ENCODE peak calls at places on chromosomes 2 and 18, in six cellular contexts. One of them, this sample, is unnamed. For H3K4me1, the result is how much of the 10 kb centered on the place peaks cover.

GRCh38 chr2:206482633-206483032 is 39.3 kb downstream of the ADAM23 start:
- DNase-seq in heart left ventricle: no peak
- DNase-seq in Peyer's patch: no peak
- DNase-seq in keratinocyte: no peak
- DNase-seq in H9: no peak
- DNase-seq in tibial nerve: no peak
- DNase-seq in this sample: no peak

GRCh38 chr2:211939177-211939576 is 599.4 kb downstream of the ERBB4 start:
- DNase-seq in keratinocyte: no peak
- DNase-seq in heart left ventricle: no peak
- DNase-seq in tibial nerve: no peak
- DNase-seq in Peyer's patch: no peak
- DNase-seq in H9: no peak
- DNase-seq in this sample: no peak

GRCh38 chr2:162091325-162092007 is 17.5 kb upstream of the DPP4 start:
- DNase-seq in tibial nerve: no peak
- DNase-seq in heart left ventricle: no peak
- DNase-seq in keratinocyte: peak
- DNase-seq in Peyer's patch: no peak
- DNase-seq in H9: peak
- DNase-seq in this sample: no peak

GRCh38 chr2:48548871-48549270 is 18.9 kb downstream of the STON1 start:
- DNase-seq in keratinocyte: no peak
- DNase-seq in heart left ventricle: no peak
- DNase-seq in H9: no peak
- DNase-seq in Peyer's patch: no peak
- DNase-seq in tibial nerve: no peak
- DNase-seq in this sample: no peak

GRCh38 chr2:133568172-133568571 is at the start of gene NCKAP5:
- DNase-seq in Peyer's patch: no peak
- DNase-seq in H9: no peak
- DNase-seq in tibial nerve: no peak
- DNase-seq in keratinocyte: no peak
- DNase-seq in heart left ventricle: no peak
- DNase-seq in this sample: no peak

GRCh38 chr2:109171444-109172334 is 42.7 kb downstream of the SH3RF3 start:
- DNase-seq in Peyer's patch: no peak
- DNase-seq in heart left ventricle: peak
- DNase-seq in tibial nerve: peak
- DNase-seq in keratinocyte: no peak
- DNase-seq in H9: no peak
- DNase-seq in this sample: peak

GRCh38 chr18:63177822-63178525 is 141.6 kb downstream of the BCL2 start:
- DNase-seq in heart left ventricle: no peak
- DNase-seq in keratinocyte: no peak
- DNase-seq in Peyer's patch: no peak
- DNase-seq in H9: no peak
- DNase-seq in tibial nerve: peak
- DNase-seq in this sample: no peak

GRCh38 chr18:32095156-32095555 is 3.5 kb downstream of the RNF138 start:
- DNase-seq in tibial nerve: no peak
- DNase-seq in H9: no peak
- DNase-seq in heart left ventricle: no peak
- DNase-seq in keratinocyte: no peak
- DNase-seq in Peyer's patch: no peak
- DNase-seq in this sample: no peak

GRCh38 chr18:73163236-73163635 is 295.4 kb upstream of the NETO1 start:
- DNase-seq in tibial nerve: no peak
- DNase-seq in H9: no peak
- DNase-seq in keratinocyte: no peak
- DNase-seq in heart left ventricle: no peak
- DNase-seq in Peyer's patch: no peak
- DNase-seq in this sample: no peak

GRCh38 chr2:222915092-222915957 is 54.5 kb downstream of the ACSL3 start:
- DNase-seq in tibial nerve: no peak
- DNase-seq in keratinocyte: no peak
- DNase-seq in Peyer's patch: no peak
- DNase-seq in H9: no peak
- DNase-seq in heart left ventricle: no peak
- DNase-seq in this sample: no peak

GRCh38 chr2:157443795-157444642 is at the start of gene CYTIP:
- DNase-seq in H9: no peak
- DNase-seq in keratinocyte: no peak
- DNase-seq in heart left ventricle: no peak
- DNase-seq in tibial nerve: no peak
- DNase-seq in Peyer's patch: peak
- DNase-seq in this sample: peak

GRCh38 chr2:165214093-165214492 is 10.2 kb upstream of the SCN3A start:
- DNase-seq in tibial nerve: no peak
- DNase-seq in heart left ventricle: no peak
- DNase-seq in keratinocyte: no peak
- DNase-seq in Peyer's patch: no peak
- DNase-seq in H9: no peak
- DNase-seq in this sample: no peak

GRCh38 chr2:24304621-24305020 is 55.7 kb downstream of the ITSN2 start:
- DNase-seq in tibial nerve: no peak
- DNase-seq in heart left ventricle: no peak
- DNase-seq in H9: no peak
- DNase-seq in keratinocyte: no peak
- DNase-seq in Peyer's patch: no peak
- DNase-seq in this sample: no peak

GRCh38 chr2:84879595-84880394 is 1.1 kb downstream of the TRABD2A start:
- DNase-seq in keratinocyte: no peak
- DNase-seq in Peyer's patch: peak
- DNase-seq in H9: peak
- DNase-seq in heart left ventricle: no peak
- DNase-seq in tibial nerve: no peak
- DNase-seq in this sample: no peak

GRCh38 chr2:53711271-53711780 is 56.3 kb upstream of the CHAC2 start:
- DNase-seq in heart left ventricle: no peak
- DNase-seq in tibial nerve: no peak
- DNase-seq in keratinocyte: no peak
- DNase-seq in Peyer's patch: no peak
- DNase-seq in H9: no peak
- DNase-seq in this sample: no peak

GRCh38 chr18:23609390-23610008 is 23.2 kb upstream of the NPC1 start:
- DNase-seq in tibial nerve: no peak
- DNase-seq in keratinocyte: no peak
- DNase-seq in Peyer's patch: no peak
- DNase-seq in heart left ventricle: no peak
- DNase-seq in H9: no peak
- DNase-seq in this sample: no peak

GRCh38 chr2:101781730-101782426 is 84.4 kb downstream of the MAP4K4 start:
- DNase-seq in keratinocyte: no peak
- DNase-seq in tibial nerve: no peak
- DNase-seq in H9: no peak
- DNase-seq in heart left ventricle: no peak
- DNase-seq in Peyer's patch: no peak
- DNase-seq in this sample: no peak

GRCh38 chr2:96923810-96924774 is 54.2 kb upstream of the SEMA4C start:
- DNase-seq in heart left ventricle: no peak
- DNase-seq in Peyer's patch: no peak
- DNase-seq in tibial nerve: no peak
- DNase-seq in keratinocyte: no peak
- DNase-seq in H9: no peak
- DNase-seq in this sample: no peak

GRCh38 chr2:142586693-142587432 is 290.6 kb upstream of the KYNU start:
- DNase-seq in Peyer's patch: peak
- DNase-seq in H9: no peak
- DNase-seq in tibial nerve: no peak
- DNase-seq in heart left ventricle: no peak
- DNase-seq in keratinocyte: no peak
- DNase-seq in this sample: no peak

GRCh38 chr18:10318686-10318960 is 135.8 kb upstream of the APCDD1 start:
- DNase-seq in Peyer's patch: no peak
- DNase-seq in keratinocyte: no peak
- DNase-seq in heart left ventricle: no peak
- DNase-seq in tibial nerve: no peak
- DNase-seq in H9: no peak
- DNase-seq in this sample: no peak

GRCh38 chr2:157572725-157573124 is 55.9 kb downstream of the ACVR1C start:
- DNase-seq in tibial nerve: no peak
- DNase-seq in H9: no peak
- DNase-seq in heart left ventricle: no peak
- DNase-seq in Peyer's patch: no peak
- DNase-seq in keratinocyte: no peak
- DNase-seq in this sample: no peak

GRCh38 chr18:48947102-48947501 is 3.7 kb downstream of the SMAD7 start:
- DNase-seq in H9: no peak
- DNase-seq in keratinocyte: no peak
- DNase-seq in tibial nerve: no peak
- DNase-seq in heart left ventricle: no peak
- DNase-seq in Peyer's patch: no peak
- DNase-seq in this sample: no peak
- H3K4me1 ChIP-seq in H9: under half
- H3K4me1 ChIP-seq in keratinocyte: half or more
- H3K4me1 ChIP-seq in tibial nerve: half or more
- H3K4me1 ChIP-seq in heart left ventricle: half or more
- H3K4me1 ChIP-seq in Peyer's patch: under half
- H3K4me1 ChIP-seq in this sample: under half

DNA sequence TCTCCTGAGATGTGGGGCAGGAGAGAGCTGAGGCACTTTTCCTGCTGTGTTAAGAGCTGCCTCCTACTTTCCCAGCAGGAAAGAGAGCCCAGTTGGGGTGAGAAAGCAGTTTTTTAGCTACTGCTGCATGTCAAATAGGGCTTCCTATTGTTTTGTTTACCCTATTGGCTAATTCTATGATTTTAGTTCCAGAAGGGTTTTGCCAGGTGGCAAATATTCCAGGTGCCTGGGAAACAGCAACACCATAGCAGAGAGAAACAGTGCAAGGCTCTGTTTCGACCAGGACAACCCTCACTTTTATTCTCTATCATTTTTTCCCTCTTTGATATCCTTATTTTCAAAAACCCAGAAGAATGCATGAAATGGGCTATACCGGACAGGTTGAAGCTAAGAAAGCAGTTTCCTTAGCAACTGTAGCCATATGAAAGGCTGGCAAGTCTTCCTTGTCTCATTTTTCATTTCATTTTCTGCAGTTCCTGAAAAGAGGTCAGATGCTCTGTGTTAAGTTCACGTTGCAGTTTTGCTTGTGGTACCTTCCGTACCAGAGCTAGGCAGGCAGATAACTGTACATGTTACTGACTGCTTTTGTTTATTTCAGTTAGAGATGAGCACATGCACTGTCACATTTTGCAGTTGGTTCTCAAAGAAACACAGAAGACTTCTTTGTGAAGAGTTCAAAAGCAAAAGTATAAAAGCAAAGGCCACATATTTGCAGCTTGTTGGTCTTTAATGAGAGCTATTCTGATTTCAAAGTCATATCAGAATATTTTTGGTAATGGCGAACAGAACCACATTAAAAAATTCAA is 84.8 kb downstream of the AQP4 start:
- DNase-seq in H9: no peak
- DNase-seq in keratinocyte: no peak
- DNase-seq in tibial nerve: no peak
- DNase-seq in heart left ventricle: no peak
- DNase-seq in Peyer's patch: no peak
- DNase-seq in this sample: no peak
- H3K27ac ChIP-seq in H9: no peak
- H3K27ac ChIP-seq in keratinocyte: no peak
- H3K27ac ChIP-seq in tibial nerve: no peak
- H3K27ac ChIP-seq in heart left ventricle: no peak
- H3K27ac ChIP-seq in Peyer's patch: no peak
- H3K27ac ChIP-seq in this sample: no peak

DNA sequence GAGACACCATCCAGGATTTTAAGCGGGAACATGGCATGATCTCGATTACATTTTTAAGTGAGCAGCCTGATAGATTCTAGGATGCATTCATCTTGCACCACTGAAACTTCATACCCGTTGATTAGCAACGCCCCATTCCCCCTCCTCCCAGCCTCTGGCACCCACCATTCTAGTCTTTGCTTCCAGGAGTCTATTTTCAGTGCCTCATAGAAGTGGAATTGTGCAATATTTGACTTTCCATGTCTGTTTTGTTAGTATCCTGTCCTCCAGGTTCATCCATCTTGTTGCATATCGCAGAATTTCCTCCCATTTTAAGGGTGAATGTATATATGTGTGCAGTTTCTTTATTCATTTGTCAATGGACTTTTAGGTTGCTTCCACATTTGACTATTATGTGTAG is 20.9 kb upstream of the SLC66A3 start:
- DNase-seq in tibial nerve: no peak
- DNase-seq in keratinocyte: no peak
- DNase-seq in Peyer's patch: no peak
- DNase-seq in H9: no peak
- DNase-seq in heart left ventricle: no peak
- DNase-seq in this sample: no peak
- H3K4me1 ChIP-seq in tibial nerve: under half
- H3K4me1 ChIP-seq in keratinocyte: under half
- H3K4me1 ChIP-seq in Peyer's patch: under half
- H3K4me1 ChIP-seq in H9: under half
- H3K4me1 ChIP-seq in heart left ventricle: under half
- H3K4me1 ChIP-seq in this sample: under half

GRCh38 chr2:236749346-236749745 is 179.7 kb downstream of the ACKR3 start:
- DNase-seq in Peyer's patch: no peak
- DNase-seq in keratinocyte: no peak
- DNase-seq in H9: no peak
- DNase-seq in tibial nerve: no peak
- DNase-seq in heart left ventricle: no peak
- DNase-seq in this sample: no peak
- H3K27ac ChIP-seq in Peyer's patch: no peak
- H3K27ac ChIP-seq in keratinocyte: peak
- H3K27ac ChIP-seq in H9: no peak
- H3K27ac ChIP-seq in tibial nerve: no peak
- H3K27ac ChIP-seq in heart left ventricle: peak
- H3K27ac ChIP-seq in this sample: no peak

GRCh38 chr2:230443540-230443939 is 27.5 kb downstream of the SP100 start:
- DNase-seq in keratinocyte: no peak
- DNase-seq in tibial nerve: no peak
- DNase-seq in Peyer's patch: no peak
- DNase-seq in H9: no peak
- DNase-seq in heart left ventricle: no peak
- DNase-seq in this sample: no peak
- H3K4me1 ChIP-seq in keratinocyte: under half
- H3K4me1 ChIP-seq in tibial nerve: under half
- H3K4me1 ChIP-seq in Peyer's patch: under half
- H3K4me1 ChIP-seq in H9: under half
- H3K4me1 ChIP-seq in heart left ventricle: under half
- H3K4me1 ChIP-seq in this sample: under half

This sample was measured in lung.